ENCODE peak calls at places on chromosomes 5 and 9, in five cellular contexts. Z is GM20000; C is CD4-positive, alpha-beta T cell; O is activated CD4-positive, alpha-beta memory T cell treated with anti-CD3 and anti-CD28 coated beads, Interleukin-2, amount 10 ng/mL, durations not matched to agents 7 days and 5 days; J is stimulated activated CD8-positive, alpha-beta memory T cell treated with anti-CD3 and anti-CD28 coated beads, Interleukin-7, amount 100 ng/mL, for 1 hour. E is an unnamed sample.

GRCh38 chr5:140262839-140263238 is 40.1 kb downstream of the PFDN1 start:
- DNase-seq in Z (no peak), C (no peak), O (no peak), J (no peak), E (no peak)

GRCh38 chr9:115165233-115165632 is 47.3 kb upstream of the TNC start:
- DNase-seq in Z (no peak), C (no peak), O (no peak), J (no peak), E (no peak)

GRCh38 chr5:112908854-112909253 is 13.2 kb downstream of the REEP5 start:
- DNase-seq in Z (no peak), C (no peak), O (no peak), J (no peak), E (no peak)

GRCh38 chr5:1764606-1764960 is 35.1 kb downstream of the MRPL36 start:
- DNase-seq in Z (no peak), C (no peak), O (no peak), J (no peak), E (no peak)

GRCh38 chr9:88084816-88085215 is 53.5 kb downstream of the SPATA31C2 start:
- DNase-seq in Z (no peak), C (no peak), O (no peak), J (no peak), E (no peak)

GRCh38 chr5:73464016-73464745 is 15.6 kb upstream of the FOXD1 start:
- DNase-seq in Z (no peak), C (no peak), O (no peak), J (no peak), E (no peak)

GRCh38 chr5:1435369-1435768 is 9.9 kb downstream of the SLC6A3 start:
- DNase-seq in Z (no peak), C (no peak), O (no peak), J (no peak), E (no peak)

GRCh38 chr5:67908145-67908765 is 307.3 kb upstream of the PIK3R1 start:
- DNase-seq in Z (no peak), C (no peak), O (no peak), J (no peak), E (no peak)

GRCh38 chr9:105694848-105695581 is 674 bp downstream of the TMEM38B start:
- DNase-seq in Z (peak; percentile 67), C (peak; percentile 24), O (peak; percentile 59), J (peak; percentile 19), E (peak; percentile 79)

GRCh38 chr5:172771439-172772111 is 580 bp upstream of the DUSP1 start:
- DNase-seq in Z (peak; percentile 35), C (peak; percentile 54), O (no peak), J (peak; percentile 19), E (no peak)

E was measured in ovary.